ENCODE peak calls at places on chromosomes 5 and 9, in four cellular contexts. Y is frontal cortex, S is GM10248, K is epithelial cell of esophagus. R is an unnamed sample.

GRCh38 chr5:138936225-138936967 is 61.3 kb upstream of the LRRTM2 start:
- DNase-seq in K (no peak), S (no peak), Y (no peak), R (no peak)

GRCh38 chr5:23704176-23704855 is 196.9 kb downstream of the PRDM9 start:
- DNase-seq in K (peak; percentile 70), S (no peak), Y (no peak), R (no peak)

GRCh38 chr5:14728109-14728938 is 63.8 kb downstream of the OTULIN start:
- DNase-seq in Y (peak; percentile 44), K (no peak), S (no peak), R (peak; percentile 63)

GRCh38 chr5:135308752-135309151 is 90.3 kb downstream of the MACROH2A1 start:
- DNase-seq in S (no peak), K (no peak), Y (no peak), R (no peak)

GRCh38 chr9:5652810-5653209 is 23.9 kb downstream of the RIC1 start:
- DNase-seq in Y (no peak), K (no peak), S (no peak), R (no peak)

GRCh38 chr9:135144581-135145108 is 57.2 kb downstream of the OLFM1 start:
- DNase-seq in Y (no peak), S (no peak), K (no peak), R (no peak)

GRCh38 chr5:392431-392988 is 50.5 kb upstream of the EXOC3 start:
- DNase-seq in Y (no peak), K (no peak), S (peak; percentile 88), R (peak; percentile 16)

GRCh38 chr9:112378441-112379176 is 1.3 kb upstream of the HSDL2 start:
- DNase-seq in S (no peak), K (peak; percentile 60), Y (no peak), R (peak; percentile 51)

GRCh38 chr9:32703635-32704034 is 68.2 kb upstream of the TAF1L start:
- DNase-seq in K (peak; percentile 29), Y (no peak), S (no peak), R (no peak)

GRCh38 chr5:82312373-82312856 is 34.3 kb upstream of the RPS23 start:
- DNase-seq in K (peak; percentile 68), S (peak; percentile 31), Y (peak; percentile 14), R (peak; percentile 69)